ENCODE peak calls at places on chromosomes 2 and 18, in seven cellular contexts. P is NCI-H774; I is HCT116; E is stimulated activated CD8-positive, alpha-beta memory T cell treated with anti-CD3 and anti-CD28 coated beads, Interleukin-4, amount 100 ng/mL, for 1 hour; U is HepG2; R is GM19239; F is Daoy. X is an unnamed sample.

GRCh38 chr2:45210466-45211195 is 201.4 kb upstream of the SIX2 start:
- DNase-seq in F (no peak), E (no peak), I (no peak), P (no peak), R (no peak), U (no peak), X (no peak)

GRCh38 chr2:240931319-240931949 is 25.3 kb downstream of the CROCC2 start:
- DNase-seq in P (no peak), E (no peak), U (no peak), R (no peak), I (no peak), F (no peak), X (no peak)

GRCh38 chr2:3111267-3111666 is 266.4 kb downstream of the EIPR1 start:
- DNase-seq in P (no peak), I (no peak), F (no peak), R (no peak), U (no peak), E (no peak), X (no peak)

GRCh38 chr2:70959851-70960832 is 18.3 kb upstream of the ANKRD53 start:
- DNase-seq in E (no peak), F (no peak), R (no peak), P (no peak), U (no peak), I (no peak), X (no peak)

GRCh38 chr2:228541794-228542193 is 360.3 kb upstream of the SPHKAP start:
- DNase-seq in F (peak; percentile 22), R (no peak), P (no peak), U (no peak), E (no peak), I (no peak), X (no peak)

GRCh38 chr18:33467531-33467930 is 27.0 kb upstream of the CCDC178 start:
- DNase-seq in F (no peak), P (no peak), U (no peak), E (no peak), R (no peak), I (no peak), X (no peak)

GRCh38 chr18:71919211-71919610 is 624.9 kb downstream of the CBLN2 start:
- DNase-seq in F (no peak), U (no peak), R (no peak), E (no peak), I (no peak), P (no peak), X (no peak)

GRCh38 chr2:148751907-148752306 is 107.4 kb downstream of the EPC2 start:
- DNase-seq in U (no peak), R (no peak), P (no peak), F (no peak), E (no peak), I (no peak), X (no peak)

GRCh38 chr2:201263774-201264173 is 3.4 kb downstream of the CASP8 start:
- DNase-seq in P (no peak), E (no peak), U (no peak), F (no peak), R (no peak), I (no peak), X (no peak)

GRCh38 chr18:47519277-47519676 is 267.8 kb upstream of the SKOR2 start:
- DNase-seq in I (no peak), R (no peak), U (no peak), F (no peak), P (no peak), E (no peak), X (no peak)

GRCh38 chr2:134420256-134420655 is 166.4 kb downstream of the MGAT5 start:
- DNase-seq in R (no peak), E (no peak), P (no peak), U (no peak), F (no peak), I (no peak), X (peak; percentile 18)

GRCh38 chr2:209523778-209524362 is 100.0 kb downstream of the MAP2 start:
- DNase-seq in F (no peak), R (no peak), U (no peak), I (no peak), E (no peak), P (no peak), X (no peak)

GRCh38 chr18:44098551-44099098 is 582.1 kb upstream of the SETBP1 start:
- DNase-seq in E (no peak), P (no peak), R (no peak), F (no peak), U (no peak), I (no peak), X (no peak)

GRCh38 chr18:11529081-11529480 is 80.3 kb upstream of the SLC35G4 start:
- DNase-seq in U (no peak), I (no peak), E (no peak), F (no peak), P (no peak), R (no peak), X (no peak)